ENCODE peak calls at places on chromosomes 1 and 21, in eight cellular contexts. V is heart right ventricle, A is left ventricle myocardium inferior, Q is cardiac fibroblast, I is AG10803, X is foreskin fibroblast, U is NT2/D1, J is psoas muscle. G is an unnamed sample.
A peak's percentile ranks its signal among the peaks of the same experiment; 100 is the strongest.

GRCh38 chr1:108057536-108057935 is 92.6 kb upstream of the VAV3 start:
- DNase-seq in V (peak; percentile 20), A (peak; percentile 48), Q (peak; percentile 74), I (no peak), X (peak; percentile 55), U (peak; percentile 63), J (no peak), G (no peak)

GRCh38 chr1:102588536-102588935 is 519.8 kb downstream of the COL11A1 start:
- DNase-seq in V (no peak), A (no peak), Q (no peak), I (peak; percentile 6), X (peak; percentile 9), U (no peak), J (no peak), G (no peak)

GRCh38 chr1:25537148-25537831 is 6.1 kb upstream of the LDLRAP1 start:
- DNase-seq in V (no peak), A (no peak), Q (no peak), I (no peak), X (no peak), U (peak; percentile 50), J (no peak), G (no peak)

GRCh38 chr1:56797079-56797685 is 22.0 kb downstream of the FYB2 start:
- DNase-seq in V (peak; percentile 19), A (peak; percentile 42), Q (no peak), I (no peak), X (no peak), U (no peak), J (peak; percentile 58), G (no peak)

GRCh38 chr1:150563340-150564038 is 14.3 kb downstream of the ADAMTSL4 start:
- DNase-seq in V (no peak), A (peak; percentile 75), Q (peak; percentile 73), I (peak; percentile 62), X (peak; percentile 61), U (no peak), J (no peak), G (peak; percentile 31)

GRCh38 chr1:53390261-53390660 is 62.4 kb upstream of the LRP8 start:
- DNase-seq in V (peak; percentile 41), A (peak; percentile 42), Q (no peak), I (no peak), X (no peak), U (no peak), J (peak; percentile 64), G (no peak)

GRCh38 chr21:29224006-29224405 is 74.7 kb upstream of the BACH1 start:
- DNase-seq in V (no peak), A (no peak), Q (no peak), I (no peak), X (no peak), U (no peak), J (no peak), G (no peak)

GRCh38 chr1:89065077-89065868 is at the start of gene GBP1:
- DNase-seq in V (no peak), A (no peak), Q (peak; percentile 89), I (peak; percentile 86), X (peak; percentile 85), U (no peak), J (no peak), G (no peak)

GRCh38 chr1:202012544-202013478 is 2.4 kb downstream of the ELF3 start:
- DNase-seq in V (no peak), A (no peak), Q (no peak), I (no peak), X (no peak), U (no peak), J (no peak), G (no peak)

GRCh38 chr1:31497601-31498000 is 78.7 kb upstream of the TINAGL1 start:
- DNase-seq in V (no peak), A (no peak), Q (peak; percentile 53), I (peak; percentile 9), X (peak; percentile 23), U (no peak), J (no peak), G (no peak)

GRCh38 chr1:214186118-214186517 is 94.8 kb upstream of the SMYD2 start:
- DNase-seq in V (no peak), A (no peak), Q (no peak), I (no peak), X (no peak), U (no peak), J (no peak), G (no peak)

GRCh38 chr1:26317612-26318337 is at the start of gene CD52:
- DNase-seq in V (no peak), A (no peak), Q (no peak), I (no peak), X (no peak), U (no peak), J (no peak), G (peak; percentile 83)

GRCh38 chr1:4156241-4156640 is 256.2 kb upstream of the C1orf174 start:
- DNase-seq in V (no peak), A (no peak), Q (no peak), I (no peak), X (no peak), U (no peak), J (no peak), G (no peak)

GRCh38 chr21:39451332-39452206 is at the start of gene SH3BGR:
- DNase-seq in V (peak; percentile 69), A (peak; percentile 73), Q (peak; percentile 19), I (peak; percentile 33), X (peak; percentile 30), U (no peak), J (peak; percentile 88), G (no peak)

GRCh38 chr1:85580046-85580411 is 532 bp upstream of the CCN1 start:
- DNase-seq in V (no peak), A (no peak), Q (peak; percentile 77), I (peak; percentile 93), X (peak; percentile 74), U (no peak), J (peak; percentile 59), G (no peak)

GRCh38 chr1:93033785-93034184 is 45.3 kb upstream of the MTF2 start:
- DNase-seq in V (no peak), A (no peak), Q (peak; percentile 38), I (no peak), X (no peak), U (no peak), J (no peak), G (no peak)

GRCh38 chr1:8562881-8563865 is 245.3 kb downstream of the SLC45A1 start:
- DNase-seq in V (no peak), A (no peak), Q (peak; percentile 62), I (peak; percentile 54), X (peak; percentile 67), U (no peak), J (no peak), G (no peak)

GRCh38 chr1:152977614-152978013 is 6.3 kb upstream of the SPRR1A start:
- DNase-seq in V (no peak), A (no peak), Q (no peak), I (no peak), X (no peak), U (no peak), J (no peak), G (no peak)

GRCh38 chr1:43349594-43350306 is 9.0 kb upstream of the CDC20 start:
- DNase-seq in V (peak; percentile 41), A (no peak), Q (peak; percentile 26), I (no peak), X (peak; percentile 66), U (no peak), J (no peak), G (no peak)

GRCh38 chr21:37571442-37571841 is 204.9 kb downstream of the DYRK1A start:
- DNase-seq in V (no peak), A (no peak), Q (no peak), I (no peak), X (no peak), U (no peak), J (no peak), G (no peak)

GRCh38 chr1:154895779-154896178 is 25.7 kb upstream of the KCNN3 start:
- DNase-seq in V (no peak), A (no peak), Q (peak; percentile 42), I (peak; percentile 37), X (no peak), U (no peak), J (no peak), G (no peak)

DNA sequence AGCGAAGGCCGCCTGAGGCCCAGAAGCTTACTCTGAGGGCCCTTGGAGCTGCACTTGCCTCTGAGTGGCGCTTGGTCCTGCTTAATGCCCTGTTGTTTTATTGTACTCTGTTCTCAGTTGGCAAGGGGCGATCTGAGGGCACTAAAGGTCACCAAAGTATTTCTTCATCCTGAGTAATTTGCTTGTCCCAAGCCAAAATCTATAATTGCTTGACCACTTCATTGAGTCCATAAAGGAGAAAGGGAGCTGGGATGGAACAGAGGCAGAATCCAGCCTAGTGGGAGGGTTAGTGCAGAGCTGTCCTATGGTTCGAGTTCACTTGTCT is 376 bp upstream of the NUAK2 start:
- DNase-seq in V (no peak), A (no peak), Q (no peak), I (no peak), X (no peak), U (no peak), J (no peak), G (no peak)
- H3K4me3 ChIP-seq in V (peak overlapping the region; percentile 69), A (peak overlapping the region; percentile 80), Q (no peak overlapping the region), I (peak overlapping the region; percentile 26), X (peak overlapping the region; percentile 67), U (no peak overlapping the region), J (peak overlapping the region; percentile 85), G (peak overlapping the region; percentile 96)

GRCh38 chr1:36125129-36125991 is at the start of gene COL8A2:
- DNase-seq in V (peak; percentile 43), A (peak; percentile 46), Q (no peak), I (no peak), X (peak; percentile 36), U (no peak), J (peak; percentile 62), G (no peak)
- H3K4me3 ChIP-seq in V (peak within 1 kb of the TSS; percentile 49), A (peak within 1 kb of the TSS; percentile 61), Q (no peak within 1 kb of the TSS), I (peak within 1 kb of the TSS; percentile 39), X (peak within 1 kb of the TSS; percentile 36), U (peak within 1 kb of the TSS; percentile 17), J (peak within 1 kb of the TSS; percentile 40), G (no peak within 1 kb of the TSS)

GRCh38 chr1:203190949-203191348 is 4.4 kb upstream of the CHI3L1 start:
- DNase-seq in V (no peak), A (no peak), Q (no peak), I (no peak), X (no peak), U (no peak), J (no peak), G (no peak)
- H3K4me3 ChIP-seq in V (no peak overlapping the region), A (no peak overlapping the region), Q (no peak overlapping the region), I (no peak overlapping the region), X (no peak overlapping the region), U (no peak overlapping the region), J (no peak overlapping the region), G (no peak overlapping the region)

DNA sequence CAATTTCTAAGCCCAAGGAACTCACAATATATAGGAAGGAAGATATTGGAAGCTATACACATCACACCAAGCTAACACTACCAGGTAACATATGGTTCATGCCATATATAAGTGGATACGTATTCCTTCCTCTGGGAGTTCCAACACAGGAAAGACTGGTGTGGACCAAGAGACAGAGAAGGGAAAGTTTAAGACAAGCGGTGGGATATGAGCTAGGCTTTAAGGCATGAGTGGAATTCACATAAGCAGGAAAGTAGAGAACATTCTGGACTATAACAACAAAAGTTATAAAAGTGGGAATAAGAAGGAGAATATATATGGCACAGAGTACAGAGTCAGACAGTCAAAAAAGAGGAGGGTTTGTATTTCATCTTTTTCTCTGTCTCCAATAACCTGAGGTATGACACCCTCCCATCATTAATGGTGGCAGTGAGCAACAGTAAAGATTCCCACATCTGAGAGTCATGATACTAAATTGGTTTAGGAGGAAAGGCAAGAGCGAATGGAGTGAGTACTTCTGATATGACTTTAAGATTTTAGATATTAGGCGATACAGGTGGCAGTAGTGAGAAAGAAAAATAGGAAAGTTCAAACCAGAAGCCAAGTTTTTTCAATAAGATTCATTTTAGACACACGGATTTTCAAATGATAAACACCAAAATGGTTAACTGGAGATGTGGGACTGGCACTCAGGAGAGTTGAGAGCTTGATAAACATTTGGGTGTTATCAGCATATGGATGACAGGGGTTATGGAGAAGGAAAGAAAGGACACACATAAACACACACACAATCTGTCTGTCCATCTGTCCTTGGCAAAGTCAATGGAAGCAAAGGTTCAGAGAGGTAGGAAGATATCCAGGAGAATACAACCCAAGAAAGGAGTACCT is 87.4 kb upstream of the TTC39A start:
- DNase-seq in V (no peak), A (no peak), Q (peak; percentile 58), I (peak; percentile 41), X (peak; percentile 27), U (no peak), J (no peak), G (no peak)
- H3K4me3 ChIP-seq in V (no peak overlapping the region), A (no peak overlapping the region), Q (no peak overlapping the region), I (no peak overlapping the region), X (no peak overlapping the region), U (no peak overlapping the region), J (no peak overlapping the region), G (no peak overlapping the region)

G was measured in CD8-positive, alpha-beta memory T cell.